ENCODE peak calls at places on chromosomes 3 and 15, in nine cellular contexts. X is activated naive CD4-positive, alpha-beta T cell; S is ecto neural progenitor cell; Q is HCEC 1CT; Y is HEK293T; W is GM13977; J is NCI-H1930; L is EL; P is activated CD4-positive, alpha-beta T cell treated with anti-CD3 and anti-CD28 coated beads for 48 hours. B is an unnamed sample.

GRCh38 chr15:100060276-100060926 is 281.4 kb downstream of the ADAMTS17 start:
- DNase-seq in Y (no peak), W (no peak), Q (no peak), X (no peak), L (no peak), S (no peak), P (no peak), J (no peak), B (no peak)

GRCh38 chr3:157201648-157202278 is 41.8 kb upstream of the CCNL1 start:
- DNase-seq in Y (peak; percentile 28), J (no peak), X (no peak), S (no peak), P (no peak), L (peak; percentile 49), W (peak; percentile 55), Q (peak; percentile 66), B (peak; percentile 63)

GRCh38 chr15:67010898-67011619 is 54.3 kb upstream of the SMAD3 start:
- DNase-seq in W (no peak), X (no peak), J (no peak), Q (no peak), P (no peak), L (peak; percentile 59), Y (no peak), S (no peak), B (no peak)

GRCh38 chr15:25783607-25784131 is 79.5 kb downstream of the ATP10A start:
- DNase-seq in W (no peak), Q (peak; percentile 15), S (peak; percentile 71), J (no peak), P (peak; percentile 65), Y (peak; percentile 17), L (peak; percentile 49), X (peak; percentile 45), B (no peak)

GRCh38 chr3:38028621-38029361 is 651 bp downstream of the PLCD1 start:
- DNase-seq in X (no peak), J (no peak), W (no peak), Q (no peak), S (no peak), P (no peak), Y (no peak), L (no peak), B (no peak)

GRCh38 chr3:115239717-115240116 is 92.6 kb upstream of the ZBTB20 start:
- DNase-seq in Y (peak; percentile 20), Q (peak; percentile 92), W (no peak), P (no peak), S (no peak), L (peak; percentile 97), J (peak; percentile 77), X (no peak), B (no peak)

GRCh38 chr3:77038928-77039605 is 832 bp upstream of the ROBO2 start:
- DNase-seq in S (peak; percentile 62), X (no peak), W (no peak), Y (peak; percentile 22), J (no peak), P (no peak), L (peak; percentile 5), Q (no peak), B (peak; percentile 12)

GRCh38 chr15:29309139-29309538 is 39.5 kb upstream of the NSMCE3 start:
- DNase-seq in W (no peak), L (no peak), Y (no peak), J (no peak), P (no peak), X (no peak), S (no peak), Q (no peak), B (peak; percentile 61)

GRCh38 chr3:12139111-12139511 is 19.6 kb downstream of the TIMP4 start:
- DNase-seq in Q (peak; percentile 62), P (peak; percentile 49), J (no peak), L (peak; percentile 59), Y (peak; percentile 35), W (no peak), S (peak; percentile 58), X (no peak), B (no peak)

GRCh38 chr3:173745952-173746682 is 348.6 kb downstream of the NLGN1 start:
- DNase-seq in L (peak; percentile 80), P (no peak), W (no peak), J (no peak), Q (peak; percentile 71), S (no peak), Y (no peak), X (no peak), B (no peak)

GRCh38 chr15:40257656-40258450 is 19.0 kb downstream of the PAK6 start:
- DNase-seq in P (no peak), L (peak; percentile 79), J (no peak), W (no peak), X (no peak), Y (no peak), S (no peak), Q (no peak), B (no peak)

GRCh38 chr3:158053386-158053785 is 52.8 kb downstream of the SHOX2 start:
- DNase-seq in Y (no peak), L (no peak), W (no peak), P (no peak), Q (no peak), S (no peak), J (no peak), X (no peak), B (no peak)

GRCh38 chr3:30597131-30597768 is 9.2 kb upstream of the TGFBR2 start:
- DNase-seq in W (no peak), Y (no peak), J (no peak), L (peak; percentile 87), Q (peak; percentile 89), X (no peak), S (no peak), P (no peak), B (no peak)

GRCh38 chr15:97875513-97876285 is 84.8 kb upstream of the ARRDC4 start:
- DNase-seq in Q (no peak), J (no peak), S (no peak), Y (no peak), P (no peak), L (no peak), W (no peak), X (no peak), B (no peak)

GRCh38 chr3:182959474-182960350 is 20.6 kb downstream of the DCUN1D1 start:
- DNase-seq in L (no peak), Q (no peak), Y (no peak), X (no peak), S (peak; percentile 66), J (no peak), W (no peak), P (no peak), B (no peak)

GRCh38 chr3:129347446-129347845 is 68.8 kb downstream of the HMCES start:
- DNase-seq in P (no peak), J (no peak), X (no peak), Q (no peak), S (no peak), Y (no peak), W (no peak), L (no peak), B (no peak)

GRCh38 chr3:173238091-173238490 is 97.1 kb upstream of the SPATA16 start:
- DNase-seq in Y (no peak), W (no peak), J (no peak), Q (no peak), P (no peak), X (no peak), L (no peak), S (no peak), B (no peak)

GRCh38 chr3:71433631-71434030 is 149.9 kb downstream of the FOXP1 start:
- DNase-seq in S (no peak), X (no peak), Q (no peak), Y (no peak), L (no peak), P (no peak), W (no peak), J (no peak), B (no peak)

GRCh38 chr3:18080198-18080689 is 337.8 kb upstream of the TBC1D5 start:
- DNase-seq in S (no peak), W (no peak), P (no peak), Q (peak; percentile 30), Y (no peak), X (no peak), J (no peak), L (peak; percentile 32), B (no peak)

GRCh38 chr3:197466586-197467399 is 89.0 kb downstream of the BDH1 start:
- DNase-seq in J (no peak), Q (peak; percentile 71), S (no peak), X (no peak), L (peak; percentile 78), Y (no peak), P (no peak), W (no peak), B (no peak)

GRCh38 chr3:45677045-45677436 is 12.2 kb upstream of the SACM1L start:
- DNase-seq in Y (no peak), P (peak; percentile 55), J (no peak), X (peak; percentile 63), L (peak; percentile 75), W (no peak), Q (peak; percentile 59), S (no peak), B (no peak)

GRCh38 chr3:112623213-112623612 is 17.7 kb downstream of the CCDC80 start:
- DNase-seq in S (no peak), P (no peak), X (no peak), J (no peak), Y (no peak), Q (no peak), L (no peak), W (no peak), B (no peak)

GRCh38 chr3:127639173-127640030 is 10.4 kb downstream of the PODXL2 start:
- DNase-seq in Y (no peak), X (no peak), L (peak; percentile 83), J (no peak), P (no peak), W (no peak), S (no peak), Q (peak; percentile 31), B (no peak)

GRCh38 chr3:40337136-40338108 is 27.9 kb downstream of the EIF1B start:
- DNase-seq in L (no peak), J (no peak), Y (no peak), P (peak; percentile 23), W (peak; percentile 38), S (no peak), X (no peak), Q (peak; percentile 58), B (peak; percentile 41)

GRCh38 chr3:115626711-115627110 is 3.4 kb downstream of the GAP43 start:
- DNase-seq in L (no peak), S (no peak), J (no peak), P (no peak), W (no peak), Y (no peak), X (no peak), Q (no peak), B (no peak)

GRCh38 chr3:37024092-37024491 is 30.8 kb downstream of the MLH1 start:
- DNase-seq in X (no peak), W (peak; percentile 22), S (no peak), J (no peak), P (no peak), Y (no peak), L (peak; percentile 8), Q (peak; percentile 17), B (peak; percentile 26)

GRCh38 chr3:30770387-30770786 is 124.1 kb downstream of the GADL1 start:
- DNase-seq in W (no peak), S (no peak), P (no peak), Y (no peak), L (peak; percentile 95), J (no peak), X (no peak), Q (peak; percentile 92), B (no peak)

GRCh38 chr3:124492824-124493223 is 237.4 kb upstream of the UMPS start:
- DNase-seq in Y (peak; percentile 57), L (peak; percentile 44), S (no peak), X (no peak), P (peak; percentile 17), J (peak; percentile 4), W (peak; percentile 35), Q (peak; percentile 44), B (peak; percentile 27)

GRCh38 chr3:128763967-128764366 is 38.0 kb downstream of the RAB7A start:
- DNase-seq in L (no peak), W (no peak), P (peak; percentile 66), J (no peak), Q (no peak), X (no peak), S (no peak), Y (no peak), B (no peak)

B was measured in GM13976.